ENCODE peak calls at places on chromosome 22, in nine cellular contexts. L is activated naive CD8-positive, alpha-beta T cell treated with anti-CD3 and anti-CD28 coated beads, Interleukin-2, amount 10 ng/mL, durations not matched to agents 7 days and 5 days; Z is T-cell; V is dorsolateral prefrontal cortex; S is EL; N is GOT3; U is WERI-Rb-1; M is activated T-helper 1 cell treated with Interleukin-2 at 50 U/mL for 16 hours; C is Caco-2. A is an unnamed sample.

GRCh38 chr22:23149743-23150238 is 4.5 kb downstream of the RAB36 start:
- DNase-seq in L (no peak), Z (no peak), V (no peak), S (no peak), N (no peak), U (peak), M (no peak), C (no peak), A (peak)

GRCh38 chr22:41410311-41410751 is 28.6 kb downstream of the TEF start:
- DNase-seq in L (no peak), Z (no peak), V (peak), S (no peak), N (no peak), U (no peak), M (no peak), C (no peak), A (no peak)

GRCh38 chr22:18156878-18157713 is 7.1 kb downstream of the USP18 start:
- DNase-seq in L (peak), Z (no peak), V (peak), S (peak), N (peak), U (peak), M (peak), C (peak), A (peak)

GRCh38 chr22:47139790-47140119 is 377.3 kb downstream of the TBC1D22A start:
- DNase-seq in L (no peak), Z (no peak), V (no peak), S (no peak), N (no peak), U (no peak), M (no peak), C (no peak), A (peak)

GRCh38 chr22:48536691-48537591 is 1290.7 kb downstream of the BRD1 start:
- DNase-seq in L (no peak), Z (no peak), V (peak), S (no peak), N (no peak), U (no peak), M (no peak), C (no peak), A (no peak)

GRCh38 chr22:36369922-36370781 is 17.6 kb downstream of the MYH9 start:
- DNase-seq in L (no peak), Z (no peak), V (peak), S (peak), N (no peak), U (peak), M (no peak), C (no peak), A (peak)

GRCh38 chr22:41998361-41999261 is at the start of gene WBP2NL:
- DNase-seq in L (peak), Z (peak), V (peak), S (peak), N (peak), U (no peak), M (peak), C (peak), A (no peak)

GRCh38 chr22:23132376-23133091 is 9.3 kb downstream of the RSPH14 start:
- DNase-seq in L (no peak), Z (no peak), V (no peak), S (no peak), N (no peak), U (no peak), M (no peak), C (no peak), A (no peak)

GRCh38 chr22:50303848-50304527 is 3.5 kb downstream of the PLXNB2 start:
- DNase-seq in L (no peak), Z (no peak), V (peak), S (no peak), N (peak), U (peak), M (no peak), C (peak), A (no peak)

GRCh38 chr22:48588881-48589450 is 1238.7 kb downstream of the BRD1 start:
- DNase-seq in L (no peak), Z (no peak), V (no peak), S (no peak), N (no peak), U (no peak), M (no peak), C (no peak), A (no peak)

GRCh38 chr22:25331050-25331449 is 111.6 kb downstream of the CRYBB2 start:
- DNase-seq in L (no peak), Z (no peak), V (no peak), S (no peak), N (no peak), U (no peak), M (no peak), C (no peak), A (no peak)

GRCh38 chr22:43263645-43264514 is 76.9 kb upstream of the TTLL12 start:
- DNase-seq in L (peak), Z (peak), V (no peak), S (peak), N (peak), U (no peak), M (peak), C (no peak), A (peak)

GRCh38 chr22:50621948-50622722 is 5.8 kb downstream of the ARSA start:
- DNase-seq in L (peak), Z (peak), V (no peak), S (no peak), N (no peak), U (no peak), M (no peak), C (no peak), A (no peak)

GRCh38 chr22:40782521-40782920 is 36.6 kb downstream of the SLC25A17 start:
- DNase-seq in L (no peak), Z (no peak), V (no peak), S (no peak), N (no peak), U (no peak), M (no peak), C (no peak), A (no peak)

GRCh38 chr22:46777609-46777970 is 15.1 kb downstream of the TBC1D22A start:
- DNase-seq in L (no peak), Z (peak), V (no peak), S (no peak), N (no peak), U (no peak), M (no peak), C (no peak), A (no peak)

GRCh38 chr22:32177221-32177765 is 18.2 kb upstream of the C22orf42 start:
- DNase-seq in L (no peak), Z (no peak), V (no peak), S (no peak), N (no peak), U (no peak), M (no peak), C (no peak), A (no peak)

GRCh38 chr22:41181349-41182241 is 23.5 kb upstream of the L3MBTL2 start:
- DNase-seq in L (no peak), Z (no peak), V (peak), S (peak), N (no peak), U (no peak), M (no peak), C (peak), A (peak)

GRCh38 chr22:22714600-22715361 is 70.4 kb downstream of the GGTLC2 start:
- DNase-seq in L (no peak), Z (no peak), V (no peak), S (no peak), N (no peak), U (no peak), M (no peak), C (no peak), A (no peak)

GRCh38 chr22:35930933-35931332 is 97.7 kb downstream of the RBFOX2 start:
- DNase-seq in L (no peak), Z (no peak), V (no peak), S (peak), N (no peak), U (peak), M (no peak), C (peak), A (peak)

GRCh38 chr22:30265851-30266444 is 703 bp downstream of the OSM start:
- DNase-seq in L (peak), Z (peak), V (no peak), S (no peak), N (no peak), U (no peak), M (peak), C (no peak), A (no peak)

GRCh38 chr22:42887523-42888507 is 30.7 kb upstream of the ARFGAP3 start:
- DNase-seq in L (no peak), Z (no peak), V (no peak), S (no peak), N (no peak), U (no peak), M (no peak), C (peak), A (no peak)

GRCh38 chr22:48098243-48098935 is 1335.9 kb downstream of the TBC1D22A start:
- DNase-seq in L (no peak), Z (peak), V (no peak), S (no peak), N (no peak), U (no peak), M (no peak), C (no peak), A (no peak)

GRCh38 chr22:26547426-26547825 is 35.2 kb upstream of the TFIP11 start:
- DNase-seq in L (peak), Z (peak), V (no peak), S (peak), N (no peak), U (no peak), M (no peak), C (no peak), A (no peak)

GRCh38 chr22:42179616-42180015 is 49.0 kb upstream of the CYP2D6 start:
- DNase-seq in L (no peak), Z (no peak), V (peak), S (peak), N (no peak), U (no peak), M (no peak), C (no peak), A (no peak)

GRCh38 chr22:30609260-30610185 is 2.5 kb downstream of the TCN2 start:
- DNase-seq in L (no peak), Z (no peak), V (no peak), S (peak), N (no peak), U (no peak), M (no peak), C (peak), A (no peak)

GRCh38 chr22:42163515-42163914 is 32.9 kb upstream of the CYP2D6 start:
- DNase-seq in L (no peak), Z (no peak), V (no peak), S (no peak), N (no peak), U (no peak), M (no peak), C (no peak), A (no peak)

GRCh38 chr22:25057013-25057881 is 104.7 kb downstream of the KIAA1671 start:
- DNase-seq in L (peak), Z (peak), V (peak), S (peak), N (no peak), U (peak), M (peak), C (peak), A (peak)

GRCh38 chr22:46783721-46784120 is 21.3 kb downstream of the TBC1D22A start:
- DNase-seq in L (no peak), Z (no peak), V (no peak), S (no peak), N (no peak), U (no peak), M (no peak), C (no peak), A (no peak)

GRCh38 chr22:22060200-22061084 is 77.9 kb upstream of the TOP3B start:
- DNase-seq in L (peak), Z (peak), V (peak), S (peak), N (no peak), U (peak), M (peak), C (peak), A (peak)

GRCh38 chr22:47145883-47146282 is 383.4 kb downstream of the TBC1D22A start:
- DNase-seq in L (no peak), Z (no peak), V (no peak), S (no peak), N (no peak), U (no peak), M (no peak), C (no peak), A (no peak)